ENCODE peak calls at places on chromosomes 3 and 15, in four cellular contexts. W is iris pigment epithelial cell; Z is head of caudate nucleus; H is activated CD8-positive, alpha-beta memory T cell treated with anti-CD3 and anti-CD28 coated beads for 48 hours. R is an unnamed sample.

GRCh38 chr3:171282041-171282440 is 178.2 kb downstream of the TNIK start:
- DNase-seq in Z (no peak), H (no peak), W (peak), R (no peak)

GRCh38 chr3:87575538-87575937 is 299.2 kb upstream of the POU1F1 start:
- DNase-seq in W (no peak), H (no peak), Z (no peak), R (no peak)

GRCh38 chr3:72042397-72043211 is 257.7 kb upstream of the PROK2 start:
- DNase-seq in H (no peak), Z (no peak), W (peak), R (no peak)

GRCh38 chr15:69299451-69300128 is 878 bp downstream of the PAQR5 start:
- DNase-seq in W (no peak), H (no peak), Z (no peak), R (no peak)

GRCh38 chr3:13282528-13282985 is 137.6 kb downstream of the NUP210 start:
- DNase-seq in H (no peak), Z (no peak), W (no peak), R (no peak)

GRCh38 chr15:73691398-73691797 is 7.2 kb downstream of the CD276 start:
- DNase-seq in Z (peak), H (no peak), W (peak), R (no peak)

GRCh38 chr3:11556851-11557644 is 86.7 kb downstream of the VGLL4 start:
- DNase-seq in W (peak), Z (no peak), H (no peak), R (no peak)

GRCh38 chr15:70362911-70363310 is 265.2 kb upstream of the TLE3 start:
- DNase-seq in Z (peak), H (no peak), W (peak), R (no peak)

GRCh38 chr15:45641374-45641778 is 6.5 kb downstream of the SQOR start:
- DNase-seq in Z (no peak), H (no peak), W (peak), R (no peak)